ENCODE peak calls at places on chromosomes 12 and 14, in five cellular contexts. K is pancreas; A is CD8-positive, alpha-beta memory T cell; I is upper lobe of left lung; R is Peyer's patch. Z is an unnamed sample.

GRCh38 chr14:74616507-74616906 is 4.5 kb upstream of the LTBP2 start:
- DNase-seq in A (no peak), K (no peak), R (no peak), I (peak; percentile 73), Z (peak; percentile 77)

GRCh38 chr12:58888131-58888783 is 32.0 kb downstream of the LRIG3 start:
- DNase-seq in I (no peak), K (no peak), R (no peak), A (no peak), Z (peak; percentile 71)

GRCh38 chr12:85155791-85156190 is 119.6 kb downstream of the LRRIQ1 start:
- DNase-seq in I (no peak), K (no peak), R (no peak), A (no peak), Z (peak; percentile 78)

GRCh38 chr12:8951744-8952143 is 2.3 kb upstream of the M6PR start:
- DNase-seq in K (no peak), R (no peak), I (no peak), A (peak; percentile 51), Z (no peak)

GRCh38 chr14:104708606-104709268 is 15.3 kb upstream of the ADSS1 start:
- DNase-seq in R (peak; percentile 89), K (no peak), A (peak; percentile 78), I (peak; percentile 64), Z (peak; percentile 76)

GRCh38 chr12:18683603-18684002 is 54.2 kb downstream of the PLCZ1 start:
- DNase-seq in R (no peak), A (no peak), I (no peak), K (no peak), Z (peak; percentile 14)

GRCh38 chr12:104567832-104568490 is 111.2 kb downstream of the CHST11 start:
- DNase-seq in R (no peak), A (peak; percentile 61), I (no peak), K (no peak), Z (no peak)

GRCh38 chr12:22993639-22994038 is 368.7 kb downstream of the ETNK1 start:
- DNase-seq in I (no peak), A (no peak), K (no peak), R (no peak), Z (no peak)

GRCh38 chr12:105740970-105741725 is 397.6 kb downstream of the NUAK1 start:
- DNase-seq in A (no peak), K (no peak), R (no peak), I (no peak), Z (no peak)

GRCh38 chr12:122064780-122065588 is 13.6 kb upstream of the MLXIP start:
- DNase-seq in A (no peak), I (no peak), R (no peak), K (no peak), Z (peak; percentile 80)

GRCh38 chr12:122062832-122063690 is 15.5 kb upstream of the MLXIP start:
- DNase-seq in I (peak; percentile 55), K (no peak), A (no peak), R (peak; percentile 74), Z (peak; percentile 69)

GRCh38 chr12:122061253-122061652 is 17.3 kb upstream of the MLXIP start:
- DNase-seq in A (no peak), I (no peak), K (no peak), R (no peak), Z (no peak)

GRCh38 chr12:122063691-122064033 is 14.9 kb upstream of the MLXIP start:
- DNase-seq in A (no peak), K (no peak), I (no peak), R (no peak), Z (no peak)

DNA sequence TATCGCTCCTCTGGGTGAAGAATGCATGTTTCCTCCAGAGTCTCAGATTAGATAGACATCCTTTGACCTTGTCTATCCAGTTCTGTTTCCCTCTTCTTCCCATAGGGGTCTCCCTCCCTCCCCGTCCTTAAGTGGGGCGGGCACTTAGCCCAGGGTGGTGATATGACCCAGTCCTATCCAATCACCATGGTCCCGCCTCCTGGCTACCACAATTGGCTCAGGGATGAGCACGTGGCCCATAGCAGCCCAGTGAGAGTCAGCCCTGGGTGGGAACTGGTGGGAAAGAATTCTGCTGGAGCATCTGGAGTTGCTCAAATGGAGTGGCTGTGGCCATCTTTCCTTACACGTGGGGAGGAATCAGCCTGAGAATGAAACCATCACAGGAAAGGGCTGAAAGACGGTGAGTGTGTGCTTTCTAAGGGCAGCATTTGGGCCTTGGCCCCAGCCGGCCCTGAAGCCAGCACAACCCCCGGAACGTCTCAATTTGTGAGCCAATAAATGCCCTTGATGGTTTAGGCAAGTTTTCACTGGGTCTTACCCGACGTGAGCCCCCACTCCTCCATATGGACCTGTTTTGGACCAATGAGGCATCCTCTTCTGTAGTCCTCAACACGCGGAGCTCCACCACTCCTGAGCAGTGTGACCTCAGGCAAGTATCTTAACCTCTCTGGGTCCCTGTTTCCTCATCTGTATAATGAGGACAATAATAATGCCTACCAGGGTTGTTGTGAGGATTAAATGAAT is 14.3 kb upstream of the MLXIP start:
- DNase-seq in A (no peak), I (peak; percentile 78), R (peak; percentile 90), K (peak; percentile 97), Z (peak; percentile 60)
- H3K4me1 ChIP-seq in A (peaks cover 13% of the 10 kb centered on the region), I (peaks cover 35% of the 10 kb centered on the region), R (no peaks in the 10 kb centered on the region), K (peaks cover 27% of the 10 kb centered on the region), Z (peaks cover 31% of the 10 kb centered on the region)

DNA sequence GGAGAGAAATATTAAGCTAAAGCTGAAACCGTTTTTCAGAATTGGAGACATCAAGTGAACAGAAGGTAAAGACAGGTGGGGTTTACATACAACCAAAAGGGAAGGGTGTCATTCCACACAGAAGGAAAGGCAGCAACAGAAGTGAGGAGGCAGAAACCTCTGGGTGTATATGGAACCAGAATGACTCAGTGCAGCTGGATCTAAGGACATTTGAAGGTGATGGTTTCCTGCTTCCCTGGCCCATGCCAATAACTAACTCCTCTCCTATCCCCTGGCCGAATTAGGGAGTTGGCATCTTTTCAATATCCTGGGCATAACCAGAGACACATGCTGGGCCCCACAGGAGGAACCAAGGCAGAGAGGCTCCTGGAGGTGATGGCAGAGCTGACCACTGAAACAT is 8.4 kb downstream of the NCKAP5L start:
- DNase-seq in K (no peak), R (no peak), I (no peak), A (no peak), Z (no peak)
- H3K4me3 ChIP-seq in K (no peak overlapping the region), R (no peak overlapping the region), I (no peak overlapping the region), A (no peak overlapping the region), Z (no peak overlapping the region)

GRCh38 chr12:4829161-4829792 is 80.4 kb upstream of the KCNA1 start:
- DNase-seq in A (no peak), K (no peak), I (no peak), R (no peak), Z (no peak)
- H3K4me1 ChIP-seq in A (peaks cover 64% of the 10 kb centered on the region), K (no peaks in the 10 kb centered on the region), I (no peaks in the 10 kb centered on the region), R (no peaks in the 10 kb centered on the region), Z (peaks cover under 1% of the 10 kb centered on the region)

GRCh38 chr12:49094104-49094948 is at the start of gene DHH:
- DNase-seq in A (no peak), I (peak; percentile 54), K (peak; percentile 80), R (peak; percentile 59), Z (peak; percentile 34)
- H3K4me3 ChIP-seq in A (no peak within 1 kb of the TSS), I (peak within 1 kb of the TSS; percentile 46), K (peak within 1 kb of the TSS; percentile 23), R (no peak within 1 kb of the TSS), Z (no peak within 1 kb of the TSS)

GRCh38 chr14:91242635-91243034 is 1.9 kb downstream of the GPR68 start:
- DNase-seq in K (no peak), A (no peak), I (no peak), R (no peak), Z (no peak)

GRCh38 chr14:91246051-91246852 is 1.7 kb upstream of the GPR68 start:
- DNase-seq in R (peak; percentile 84), I (no peak), K (no peak), A (peak; percentile 93), Z (no peak)

GRCh38 chr14:91245029-91245428 is 525 bp upstream of the GPR68 start:
- DNase-seq in A (peak; percentile 88), K (no peak), I (no peak), R (peak; percentile 86), Z (no peak)

GRCh38 chr14:91243098-91243483 is 1.4 kb downstream of the GPR68 start:
- DNase-seq in I (no peak), K (no peak), R (no peak), A (no peak), Z (no peak)

DNA sequence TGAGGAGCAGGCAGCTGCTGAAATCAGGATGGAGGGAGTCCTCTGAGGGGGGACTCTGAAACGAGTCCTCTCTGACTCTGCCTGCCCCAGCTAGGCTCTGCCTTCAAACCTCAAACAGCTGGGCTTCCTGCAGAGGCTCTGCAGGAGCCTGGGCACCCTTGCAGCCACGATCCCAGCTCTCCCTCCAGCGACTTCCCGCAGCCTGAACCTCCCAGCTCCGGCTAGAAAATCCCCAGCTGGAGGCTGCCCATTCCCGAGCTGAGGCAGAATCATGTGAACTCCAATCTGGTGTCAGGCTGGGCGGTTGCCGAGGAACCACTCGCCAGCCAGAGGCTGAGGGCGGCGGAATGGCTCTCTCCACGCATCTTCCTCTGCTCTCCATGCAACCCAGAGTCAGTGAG is at the start of gene GPR68:
- DNase-seq in A (peak; percentile 62), I (no peak), K (no peak), R (no peak), Z (peak; percentile 54)
- H3K4me1 ChIP-seq in A (peaks cover 80% of the 10 kb centered on the region), I (peaks cover 33% of the 10 kb centered on the region), K (no peaks in the 10 kb centered on the region), R (peaks cover 32% of the 10 kb centered on the region), Z (peaks cover 21% of the 10 kb centered on the region)

GRCh38 chr12:45974883-45975282 is 15.5 kb downstream of the SCAF11 start:
- DNase-seq in A (no peak), R (no peak), I (no peak), K (no peak), Z (no peak)

GRCh38 chr12:45978108-45978507 is 12.3 kb downstream of the SCAF11 start:
- DNase-seq in K (no peak), I (no peak), A (no peak), R (no peak), Z (no peak)

GRCh38 chr12:45975506-45975905 is 14.9 kb downstream of the SCAF11 start:
- DNase-seq in I (no peak), A (no peak), R (no peak), K (no peak), Z (no peak)

GRCh38 chr12:45981075-45981837 is 9.1 kb downstream of the SCAF11 start:
- DNase-seq in I (no peak), A (no peak), R (no peak), K (no peak), Z (no peak)

GRCh38 chr12:45980540-45980939 is 9.8 kb downstream of the SCAF11 start:
- DNase-seq in K (no peak), I (no peak), A (no peak), R (no peak), Z (no peak)
- H3K4me3 ChIP-seq in K (no peak overlapping the region), I (no peak overlapping the region), A (no peak overlapping the region), R (no peak overlapping the region), Z (no peak overlapping the region)

GRCh38 chr14:95520346-95520745 is 3.9 kb upstream of the SYNE3 start:
- DNase-seq in K (no peak), R (peak; percentile 53), A (no peak), I (peak; percentile 80), Z (no peak)
- H3K4me1 ChIP-seq in K (peaks cover 13% of the 10 kb centered on the region), R (peaks cover 23% of the 10 kb centered on the region), A (peaks cover 88% of the 10 kb centered on the region), I (peaks cover 77% of the 10 kb centered on the region), Z (peaks cover 75% of the 10 kb centered on the region)

DNA sequence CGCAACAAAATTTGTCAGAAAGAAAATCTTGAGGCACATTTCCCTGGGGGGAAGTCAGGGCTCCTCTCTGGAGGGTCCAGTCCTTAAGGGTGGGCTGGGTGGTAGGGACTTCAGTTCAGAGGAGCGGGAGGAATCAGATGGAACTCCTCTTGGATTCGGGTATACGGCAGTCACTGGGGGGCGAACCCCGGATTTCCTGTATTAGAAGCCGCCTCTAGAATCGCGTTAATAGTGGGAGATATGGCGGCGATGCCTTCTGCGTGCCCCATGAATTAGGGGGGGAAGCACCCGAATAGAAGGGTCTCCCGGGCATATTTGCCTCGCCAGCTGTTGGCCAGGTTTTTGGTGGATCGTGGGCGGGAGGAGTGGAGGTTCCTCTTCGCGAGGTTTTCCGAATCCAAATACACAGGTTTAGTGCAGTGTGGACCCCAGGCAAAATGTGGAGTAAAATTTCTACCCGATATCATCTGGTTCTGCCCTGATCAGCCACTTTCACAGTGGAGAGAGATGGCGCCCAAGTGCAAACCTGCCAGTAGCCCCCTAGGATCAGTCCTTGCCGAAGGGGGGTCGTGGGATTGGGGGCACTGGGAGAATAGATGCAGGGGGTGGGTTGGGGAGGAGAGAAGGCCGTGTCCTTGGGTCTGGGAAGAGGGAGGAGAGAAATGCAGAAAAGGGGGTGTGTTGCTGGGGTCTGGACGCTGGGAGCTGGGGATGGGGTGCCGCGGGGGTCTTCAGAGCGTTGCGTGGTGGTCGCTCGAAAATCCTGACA is 637 bp downstream of the MEG3 start:
- DNase-seq in A (no peak), K (no peak), I (no peak), R (no peak), Z (peak; percentile 44)
- H3K4me3 ChIP-seq in A (no peak overlapping the region), K (peak overlapping the region; percentile 52), I (peak overlapping the region; percentile 16), R (peak overlapping the region; percentile 35), Z (peak overlapping the region; percentile 80)